ENCODE peak calls at places on chromosome 1, in four cellular contexts. M is mesendoderm, Q is uterus, F is fibroblast of pulmonary artery. C is an unnamed sample.
A peak's percentile ranks its signal among the peaks of the same experiment; 100 is the strongest.

GRCh38 chr1:11407301-11407994 is 71.5 kb upstream of the DISP3 start:
- DNase-seq in F (no peak), Q (no peak), M (no peak), C (no peak)

GRCh38 chr1:113744114-113744513 is 15.2 kb downstream of the PHTF1 start:
- DNase-seq in F (no peak), Q (no peak), M (no peak), C (no peak)

GRCh38 chr1:17207540-17207939 is 2.6 kb downstream of the PADI1 start:
- DNase-seq in M (no peak), Q (no peak), F (no peak), C (no peak)

GRCh38 chr1:43058545-43059360 is 100.1 kb upstream of the SLC2A1 start:
- DNase-seq in F (peak; percentile 56), Q (no peak), M (no peak), C (peak; percentile 62)

GRCh38 chr1:234047113-234047512 is 142.6 kb downstream of the SLC35F3 start:
- DNase-seq in Q (no peak), F (no peak), M (no peak), C (peak; percentile 8)

GRCh38 chr1:116125761-116126160 is 14.6 kb downstream of the MAB21L3 start:
- DNase-seq in M (no peak), F (no peak), Q (no peak), C (no peak)

GRCh38 chr1:218668151-218668550 is 323.0 kb downstream of the TGFB2 start:
- DNase-seq in F (peak; percentile 41), M (no peak), Q (no peak), C (no peak)

GRCh38 chr1:53278294-53278693 is 40.0 kb upstream of the MAGOH start:
- DNase-seq in M (no peak), Q (peak; percentile 54), F (peak; percentile 32), C (no peak)

GRCh38 chr1:211259596-211260126 is 495 bp downstream of the RCOR3 start:
- DNase-seq in Q (peak; percentile 62), M (no peak), F (peak; percentile 61), C (peak; percentile 71)

GRCh38 chr1:190588424-190588823 is 110.8 kb upstream of the BRINP3 start:
- DNase-seq in M (no peak), Q (no peak), F (no peak), C (no peak)

GRCh38 chr1:62906428-62906886 is 122.5 kb downstream of the ATG4C start:
- DNase-seq in Q (no peak), M (peak; percentile 33), F (peak; percentile 26), C (peak; percentile 6)

GRCh38 chr1:183630748-183631147 is 4.8 kb downstream of the ARPC5 start:
- DNase-seq in M (no peak), F (peak; percentile 45), Q (no peak), C (no peak)

GRCh38 chr1:184354719-184355118 is 32.1 kb upstream of the C1orf21 start:
- DNase-seq in M (no peak), Q (no peak), F (no peak), C (no peak)

GRCh38 chr1:92833840-92834239 is 2.0 kb downstream of the RPL5 start:
- DNase-seq in Q (no peak), F (no peak), M (no peak), C (no peak)

GRCh38 chr1:56572334-56573050 is 6.9 kb downstream of the PLPP3 start:
- DNase-seq in F (no peak), M (no peak), Q (no peak), C (no peak)

GRCh38 chr1:57079454-57080157 is 113.8 kb upstream of the C8B start:
- DNase-seq in Q (no peak), F (no peak), M (no peak), C (no peak)

GRCh38 chr1:21254335-21254951 is 35.8 kb downstream of the ECE1 start:
- DNase-seq in M (no peak), F (peak; percentile 57), Q (peak; percentile 63), C (peak; percentile 59)

GRCh38 chr1:172466795-172467407 is 23.0 kb upstream of the PIGC start:
- DNase-seq in M (no peak), Q (no peak), F (no peak), C (no peak)

GRCh38 chr1:65151641-65152040 is 3.6 kb downstream of the AK4 start:
- DNase-seq in Q (no peak), F (no peak), M (no peak), C (no peak)

GRCh38 chr1:232283864-232284263 is 346.1 kb downstream of the SIPA1L2 start:
- DNase-seq in Q (no peak), M (no peak), F (no peak), C (no peak)

GRCh38 chr1:7574121-7575040 is 196.7 kb upstream of the VAMP3 start:
- DNase-seq in Q (no peak), F (no peak), M (no peak), C (no peak)

DNA sequence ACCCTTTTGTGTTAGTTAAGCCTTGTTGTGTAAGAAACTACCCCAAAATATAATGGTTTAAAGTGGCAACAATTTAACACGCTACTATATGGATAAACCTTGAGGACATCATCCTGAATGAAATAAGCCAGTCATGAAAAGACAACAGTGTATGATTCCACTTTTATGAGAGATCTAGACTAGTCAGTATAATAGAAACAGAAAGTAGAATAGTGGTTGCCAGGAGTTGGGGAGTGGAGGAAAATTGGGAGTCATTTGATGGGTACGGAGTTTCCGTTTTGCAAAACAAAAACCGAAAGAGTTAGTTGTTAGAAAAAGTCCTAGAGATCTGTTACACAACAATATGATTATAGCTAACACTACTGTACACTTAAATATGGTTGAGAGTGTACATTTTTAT is 16.0 kb upstream of the CHIA start:
- DNase-seq in M (no peak), Q (no peak), F (no peak), C (no peak)
- H3K4me3 ChIP-seq in M (no peak overlapping the region), Q (no peak overlapping the region), F (no peak overlapping the region), C (no peak overlapping the region)

GRCh38 chr1:204348722-204349121 is 11.0 kb downstream of the PLEKHA6 start:
- DNase-seq in F (peak; percentile 84), M (peak; percentile 75), Q (peak; percentile 84), C (no peak)

GRCh38 chr1:204348197-204348596 is 11.5 kb downstream of the PLEKHA6 start:
- DNase-seq in Q (no peak), M (no peak), F (no peak), C (no peak)

GRCh38 chr1:204349602-204350001 is 10.1 kb downstream of the PLEKHA6 start:
- DNase-seq in F (no peak), Q (no peak), M (no peak), C (no peak)

GRCh38 chr1:204350857-204351573 is 8.7 kb downstream of the PLEKHA6 start:
- DNase-seq in Q (peak; percentile 90), F (peak; percentile 78), M (peak; percentile 96), C (peak; percentile 74)

DNA sequence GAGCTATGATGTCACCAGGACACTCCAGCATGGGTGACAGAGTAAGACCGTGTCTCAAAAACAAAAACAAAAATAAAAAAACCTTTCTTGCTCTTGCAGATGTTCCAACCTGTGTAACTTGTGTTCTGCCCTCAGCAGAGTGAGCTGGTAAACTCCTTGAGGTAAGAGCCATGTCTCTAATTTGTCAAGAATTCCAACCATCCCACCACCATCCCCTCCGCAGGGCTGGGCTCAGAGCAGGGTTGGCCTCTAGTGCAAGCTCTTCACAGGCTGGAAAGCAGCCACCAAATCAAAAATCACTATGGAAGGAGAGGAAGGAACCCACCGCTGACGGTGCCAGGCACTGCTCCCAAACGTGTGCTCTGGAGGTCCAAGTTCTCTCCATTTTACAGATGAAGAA is 9.5 kb downstream of the PLEKHA6 start:
- DNase-seq in M (peak; percentile 56), F (no peak), Q (no peak), C (no peak)
- H3K4me3 ChIP-seq in M (no peak overlapping the region), F (peak overlapping the region; percentile 19), Q (no peak overlapping the region), C (no peak overlapping the region)

GRCh38 chr1:23366146-23366545 is 3.5 kb downstream of the ZNF436 start:
- DNase-seq in F (no peak), Q (no peak), M (no peak), C (no peak)
- H3K4me3 ChIP-seq in F (peak overlapping the region; percentile 98), Q (no peak overlapping the region), M (no peak overlapping the region), C (no peak overlapping the region)

DNA sequence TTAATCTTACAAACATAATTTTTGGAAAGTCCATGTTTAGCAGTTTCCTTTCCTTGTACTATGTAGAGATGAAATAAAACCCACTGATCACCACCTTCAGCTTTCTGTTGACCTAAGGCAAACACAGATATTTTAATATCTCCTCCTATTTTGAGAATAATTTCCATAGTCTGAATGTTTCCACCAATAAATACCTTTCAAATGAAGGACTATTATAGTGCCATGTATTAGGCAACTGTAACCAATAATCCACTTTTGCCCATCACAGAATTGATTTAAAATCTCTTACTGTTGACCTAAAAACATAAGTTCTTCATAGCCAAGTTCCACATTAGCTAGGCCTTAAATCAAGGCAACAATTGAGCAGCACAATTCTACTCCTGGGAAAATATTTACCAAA is 1.8 kb downstream of the CDC42BPA start:
- DNase-seq in F (no peak), M (no peak), Q (no peak), C (no peak)
- H3K4me3 ChIP-seq in F (peak overlapping the region; percentile 76), M (no peak overlapping the region), Q (peak overlapping the region; percentile 64), C (peak overlapping the region; percentile 68)

DNA sequence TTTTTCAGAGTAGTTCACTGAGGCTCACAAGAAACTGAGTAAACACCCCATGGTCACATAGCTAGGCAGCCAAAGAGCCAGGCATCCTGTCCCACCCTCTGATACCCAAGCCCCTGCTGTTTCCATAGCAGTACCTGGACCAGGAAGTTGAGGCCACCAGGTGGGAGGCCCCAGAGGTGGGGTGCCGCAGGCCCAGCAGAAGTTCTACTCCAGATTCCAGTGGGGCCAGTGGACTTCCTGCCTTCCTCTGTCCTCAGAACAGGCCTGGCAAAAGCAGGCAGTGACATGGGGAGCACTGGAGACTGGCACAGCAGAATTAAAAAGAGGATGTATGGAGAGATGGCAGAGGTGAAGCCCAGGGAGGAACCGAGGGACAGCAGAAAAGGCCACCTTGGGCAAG is 19.0 kb downstream of the FOXO6 start:
- DNase-seq in Q (no peak), M (no peak), F (no peak), C (no peak)
- H3K4me3 ChIP-seq in Q (no peak overlapping the region), M (no peak overlapping the region), F (no peak overlapping the region), C (no peak overlapping the region)

DNA sequence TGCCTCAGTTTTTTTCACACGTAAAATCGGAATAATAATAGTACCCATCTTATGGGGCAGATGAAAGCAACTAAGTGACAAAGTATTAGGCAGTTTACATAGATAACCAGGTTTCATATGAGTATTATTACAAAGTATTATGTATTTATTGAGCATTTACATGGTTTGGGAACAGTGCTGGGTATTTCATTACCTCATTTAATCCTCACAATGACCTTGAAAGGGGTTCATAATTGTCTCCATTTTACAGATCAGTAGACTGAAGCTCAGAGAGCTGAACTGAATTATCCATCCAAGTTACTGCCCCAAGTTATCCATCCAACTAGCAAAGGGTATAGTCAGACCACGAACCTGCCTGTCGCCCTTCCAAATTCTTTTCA is 21.2 kb downstream of the TCEA3 start:
- DNase-seq in Q (no peak), M (no peak), F (no peak), C (no peak)
- H3K4me3 ChIP-seq in Q (no peak overlapping the region), M (no peak overlapping the region), F (no peak overlapping the region), C (no peak overlapping the region)

DNA sequence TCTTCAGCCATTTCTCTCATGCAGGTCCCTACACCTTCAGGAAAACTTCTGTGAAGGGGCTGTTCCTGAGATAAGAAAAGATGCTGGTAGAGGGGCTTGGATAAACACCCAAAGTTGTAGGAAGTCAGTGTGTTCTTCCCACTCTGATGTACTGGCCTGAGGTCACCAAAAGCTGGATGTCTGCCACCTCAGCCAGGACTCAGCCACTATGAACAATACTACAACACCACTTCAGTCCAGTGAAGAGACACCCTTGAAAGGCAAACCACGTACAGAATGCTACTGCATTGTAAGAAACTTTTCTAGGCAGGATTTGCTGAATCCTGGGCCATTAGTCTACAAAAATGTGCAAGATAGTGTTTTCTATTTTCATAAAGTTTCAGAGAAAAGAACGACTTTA is 2.4 kb downstream of the PTPN14 start:
- DNase-seq in Q (peak; percentile 46), M (no peak), F (peak; percentile 55), C (peak; percentile 61)
- H3K4me3 ChIP-seq in Q (no peak overlapping the region), M (no peak overlapping the region), F (peak overlapping the region; percentile 90), C (peak overlapping the region; percentile 91)

C was measured in astrocyte of the spinal cord.